ENCODE peak calls at places on chromosomes 3 and 15, in five cellular contexts. K is GF-D8; T is stimulated activated CD4-positive, alpha-beta T cell treated with anti-CD3 and anti-CD28 coated beads, Interleukin-2, amount 100 ng/mL, for 4 hours; F is progenitor cell of endocrine pancreas; P is brain microvascular endothelial cell. X is an unnamed sample.

GRCh38 chr3:106957021-106957420 is 420.2 kb upstream of the CCDC54 start:
- DNase-seq in T (no peak), K (no peak), P (peak), F (no peak), X (no peak)

GRCh38 chr3:28139967-28140634 is 101.3 kb upstream of the CMC1 start:
- DNase-seq in K (no peak), F (no peak), P (no peak), T (no peak), X (no peak)

GRCh38 chr3:119831941-119832371 is 50.1 kb downstream of the NR1I2 start:
- DNase-seq in K (no peak), T (no peak), F (no peak), P (peak), X (peak)

GRCh38 chr15:99925661-99926461 is 192.6 kb upstream of the LYSMD4 start:
- DNase-seq in P (no peak), F (no peak), K (no peak), T (peak), X (no peak)

GRCh38 chr3:156620260-156620659 is 54.1 kb upstream of the TIPARP start:
- DNase-seq in T (no peak), K (no peak), P (peak), F (no peak), X (no peak)

GRCh38 chr3:73379465-73379864 is 245.3 kb downstream of the PDZRN3 start:
- DNase-seq in F (no peak), K (no peak), P (no peak), T (no peak), X (peak)

GRCh38 chr3:53044371-53045106 is 1.3 kb downstream of the SFMBT1 start:
- DNase-seq in T (peak), F (no peak), K (no peak), P (peak), X (peak)

GRCh38 chr3:14774431-14774830 is 44.3 kb upstream of the FGD5 start:
- DNase-seq in K (no peak), T (no peak), P (no peak), F (no peak), X (no peak)

GRCh38 chr3:134477938-134478337 is 7.8 kb downstream of the ANAPC13 start:
- DNase-seq in T (no peak), K (no peak), F (no peak), P (no peak), X (no peak)

GRCh38 chr15:84598250-84598649 is 2.6 kb upstream of the ZSCAN2 start:
- DNase-seq in T (no peak), F (no peak), P (peak), K (peak), X (no peak)

GRCh38 chr3:10406414-10406813 is 85.5 kb upstream of the SEC13 start:
- DNase-seq in T (no peak), K (no peak), F (no peak), P (no peak), X (no peak)

GRCh38 chr3:185153861-185154629 is 1.2 kb upstream of the C3orf70 start:
- DNase-seq in T (no peak), F (no peak), K (no peak), P (no peak), X (peak)